ENCODE peak calls at places on chromosome 5, in eight cellular contexts. R is mammary epithelial cell; P is cardiac muscle cell; Q is fibroblast of lung; J is CD4-positive, alpha-beta T cell; B is fibroblast of mammary gland; X is CD8-positive, alpha-beta T cell; F is A549. I is an unnamed sample.

GRCh38 chr5:142568271-142568995 is 117.5 kb downstream of the FGF1 start:
- DNase-seq in Q (peak), R (no peak), J (no peak), P (peak), X (no peak), F (no peak), B (peak), I (no peak)

GRCh38 chr5:168341178-168341577 is 49.7 kb downstream of the WWC1 start:
- DNase-seq in R (peak), Q (no peak), J (no peak), F (no peak), P (no peak), X (no peak), B (no peak), I (no peak)

GRCh38 chr5:14581891-14582796 is 552 bp downstream of the OTULINL start:
- DNase-seq in R (peak), P (peak), F (peak), X (peak), B (peak), Q (peak), J (peak), I (no peak)

GRCh38 chr5:149739371-149739770 is 9.3 kb downstream of the PPARGC1B start:
- DNase-seq in P (no peak), R (no peak), B (no peak), Q (no peak), J (no peak), X (no peak), F (no peak), I (no peak)

GRCh38 chr5:135154961-135155360 is 120.9 kb upstream of the PITX1 start:
- DNase-seq in R (no peak), X (no peak), J (no peak), B (no peak), Q (no peak), P (no peak), F (no peak), I (no peak)

GRCh38 chr5:111072949-111073682 is 1.6 kb downstream of the TSLP start:
- DNase-seq in F (no peak), B (peak), P (peak), X (peak), Q (peak), R (peak), J (peak), I (no peak)

GRCh38 chr5:14476791-14477435 is 104.7 kb upstream of the OTULINL start:
- DNase-seq in P (peak), Q (peak), J (no peak), R (peak), B (peak), X (no peak), F (no peak), I (no peak)

GRCh38 chr5:11496127-11496719 is 408.0 kb downstream of the CTNND2 start:
- DNase-seq in B (no peak), F (no peak), X (no peak), P (no peak), R (peak), J (no peak), Q (no peak), I (no peak)

GRCh38 chr5:178551059-178551458 is 39.1 kb downstream of the COL23A1 start:
- DNase-seq in Q (peak), J (no peak), P (peak), X (no peak), R (no peak), F (peak), B (peak), I (peak)

GRCh38 chr5:101473483-101473882 is 570.4 kb upstream of the ST8SIA4 start:
- DNase-seq in R (peak), B (peak), Q (peak), F (no peak), X (no peak), J (no peak), P (no peak), I (no peak)

GRCh38 chr5:59640411-59640810 is 253.1 kb downstream of the PDE4D start:
- DNase-seq in J (no peak), P (no peak), B (peak), R (no peak), F (no peak), X (no peak), Q (peak), I (peak)

GRCh38 chr5:155905359-155905758 is 421.6 kb upstream of the SGCD start:
- DNase-seq in P (no peak), R (no peak), X (no peak), J (no peak), B (no peak), Q (peak), F (no peak), I (no peak)

GRCh38 chr5:67802766-67803165 is 412.8 kb upstream of the PIK3R1 start:
- DNase-seq in J (no peak), P (no peak), F (no peak), X (no peak), R (no peak), B (no peak), Q (no peak), I (no peak)

GRCh38 chr5:170603578-170604565 is 100.1 kb downstream of the KCNIP1 start:
- DNase-seq in R (peak), J (peak), X (no peak), Q (peak), B (peak), P (peak), F (peak), I (no peak)

GRCh38 chr5:95846554-95847260 is 24.2 kb upstream of the GLRX start:
- DNase-seq in Q (peak), R (peak), F (peak), J (peak), B (peak), X (peak), P (peak), I (peak)

GRCh38 chr5:176157656-176158055 is 80.6 kb upstream of the SIMC1 start:
- DNase-seq in P (peak), F (no peak), Q (peak), B (peak), J (no peak), R (peak), X (no peak), I (no peak)

GRCh38 chr5:55821731-55822512 is 29.2 kb upstream of the IL31RA start:
- DNase-seq in Q (peak), R (no peak), X (no peak), J (no peak), B (no peak), F (peak), P (peak), I (no peak)

GRCh38 chr5:79396265-79396664 is 117.7 kb downstream of the HOMER1 start:
- DNase-seq in P (peak), J (no peak), Q (peak), X (no peak), F (no peak), R (peak), B (peak), I (no peak)

GRCh38 chr5:137734962-137735530 is 843 bp downstream of the KLHL3 start:
- DNase-seq in P (peak), B (peak), J (no peak), Q (peak), R (peak), F (no peak), X (peak), I (no peak)

GRCh38 chr5:126506079-126506478 is 82.9 kb downstream of the GRAMD2B start:
- DNase-seq in Q (no peak), F (no peak), P (no peak), B (no peak), R (no peak), J (no peak), X (no peak), I (no peak)

GRCh38 chr5:35285011-35285410 is 54.7 kb upstream of the PRLR start:
- DNase-seq in J (no peak), R (no peak), X (no peak), F (no peak), B (peak), P (peak), Q (no peak), I (no peak)

GRCh38 chr5:83374547-83374946 is 97.0 kb upstream of the VCAN start:
- DNase-seq in X (no peak), B (peak), P (peak), F (no peak), Q (peak), R (no peak), J (no peak), I (no peak)

GRCh38 chr5:144941-145340 is 46.4 kb upstream of the LRRC14B start:
- DNase-seq in B (no peak), P (no peak), X (no peak), J (no peak), R (no peak), F (no peak), Q (no peak), I (no peak)

GRCh38 chr5:175894251-175894650 is 22.9 kb downstream of the CPLX2 start:
- DNase-seq in F (no peak), B (no peak), Q (no peak), P (no peak), X (no peak), J (no peak), R (no peak), I (no peak)

GRCh38 chr5:151155777-151156731 is 1.5 kb downstream of the ANXA6 start:
- DNase-seq in X (no peak), J (no peak), B (peak), Q (peak), R (no peak), F (no peak), P (peak), I (no peak)

GRCh38 chr5:22319798-22320197 is 533.3 kb downstream of the CDH12 start:
- DNase-seq in R (no peak), J (no peak), B (no peak), P (no peak), Q (no peak), F (no peak), X (no peak), I (no peak)
- TF ChIP-seq CTCF in R (no peak), J (no peak), B (no peak), P (no peak), Q (no peak), F (no peak), X (no peak), I (no peak)

GRCh38 chr5:114065942-114066341 is 295.9 kb upstream of the KCNN2 start:
- DNase-seq in X (no peak), F (no peak), R (no peak), P (no peak), J (no peak), Q (no peak), B (no peak), I (no peak)

DNA sequence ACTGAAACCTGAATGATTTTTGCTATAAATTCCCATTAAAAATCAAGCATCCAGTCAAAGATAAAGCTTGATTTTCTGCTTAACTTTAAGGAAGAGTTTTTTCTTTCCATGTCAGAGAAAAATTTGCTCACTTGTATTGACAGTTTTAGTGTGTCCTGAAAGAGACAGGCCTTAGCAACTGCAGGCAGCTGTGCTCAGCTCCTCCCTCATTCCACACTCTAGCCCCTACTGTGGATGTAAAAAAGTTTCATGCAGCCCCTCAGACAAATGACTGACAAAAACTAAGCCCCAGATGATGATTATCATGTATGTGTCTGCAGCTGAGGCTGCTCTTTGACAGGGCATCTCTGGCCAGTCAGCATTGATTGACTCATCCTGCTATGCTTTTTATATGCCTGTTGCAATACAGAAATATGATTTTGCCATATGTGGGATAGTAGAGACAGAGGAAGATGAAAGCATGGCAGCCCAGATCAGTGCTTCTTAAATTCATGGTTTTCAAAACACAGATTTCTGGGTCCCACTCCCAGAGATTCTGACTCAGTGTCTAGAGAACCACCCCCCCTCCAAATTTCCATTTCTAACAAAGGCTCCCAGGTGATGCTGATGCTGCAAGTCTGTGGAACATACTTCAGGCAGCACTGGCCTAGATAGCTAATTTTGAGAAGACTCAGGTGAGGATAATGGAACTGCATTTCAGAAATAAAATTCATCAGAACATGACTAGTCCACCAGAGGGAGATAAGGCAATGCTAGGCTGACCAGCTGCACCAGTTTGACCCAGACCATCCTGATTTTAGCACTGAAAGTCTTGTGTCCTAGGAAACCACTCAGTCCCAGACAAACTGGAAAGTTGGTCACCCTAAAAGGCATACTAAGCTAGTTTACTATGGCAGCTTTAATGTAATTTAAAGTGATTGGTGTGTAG is 298.7 kb upstream of the KCNN2 start:
- DNase-seq in J (no peak), F (no peak), Q (no peak), X (no peak), B (no peak), R (no peak), P (no peak), I (no peak)
- TF ChIP-seq CTCF in J (no peak), F (no peak), Q (no peak), X (no peak), B (no peak), R (no peak), P (no peak), I (peak)

GRCh38 chr5:32724526-32724925 is 13.4 kb downstream of the NPR3 start:
- DNase-seq in R (no peak), X (no peak), J (no peak), P (no peak), Q (no peak), F (no peak), B (no peak), I (no peak)
- TF ChIP-seq CTCF in R (no peak), X (no peak), J (no peak), P (no peak), Q (no peak), F (no peak), B (no peak), I (no peak)

GRCh38 chr5:146623657-146624056 is 107.7 kb upstream of the GPR151 start:
- DNase-seq in X (no peak), J (no peak), R (no peak), B (no peak), Q (no peak), F (no peak), P (no peak), I (no peak)
- TF ChIP-seq CTCF in X (no peak), J (no peak), R (no peak), B (no peak), Q (no peak), F (no peak), P (no peak), I (no peak)

DNA sequence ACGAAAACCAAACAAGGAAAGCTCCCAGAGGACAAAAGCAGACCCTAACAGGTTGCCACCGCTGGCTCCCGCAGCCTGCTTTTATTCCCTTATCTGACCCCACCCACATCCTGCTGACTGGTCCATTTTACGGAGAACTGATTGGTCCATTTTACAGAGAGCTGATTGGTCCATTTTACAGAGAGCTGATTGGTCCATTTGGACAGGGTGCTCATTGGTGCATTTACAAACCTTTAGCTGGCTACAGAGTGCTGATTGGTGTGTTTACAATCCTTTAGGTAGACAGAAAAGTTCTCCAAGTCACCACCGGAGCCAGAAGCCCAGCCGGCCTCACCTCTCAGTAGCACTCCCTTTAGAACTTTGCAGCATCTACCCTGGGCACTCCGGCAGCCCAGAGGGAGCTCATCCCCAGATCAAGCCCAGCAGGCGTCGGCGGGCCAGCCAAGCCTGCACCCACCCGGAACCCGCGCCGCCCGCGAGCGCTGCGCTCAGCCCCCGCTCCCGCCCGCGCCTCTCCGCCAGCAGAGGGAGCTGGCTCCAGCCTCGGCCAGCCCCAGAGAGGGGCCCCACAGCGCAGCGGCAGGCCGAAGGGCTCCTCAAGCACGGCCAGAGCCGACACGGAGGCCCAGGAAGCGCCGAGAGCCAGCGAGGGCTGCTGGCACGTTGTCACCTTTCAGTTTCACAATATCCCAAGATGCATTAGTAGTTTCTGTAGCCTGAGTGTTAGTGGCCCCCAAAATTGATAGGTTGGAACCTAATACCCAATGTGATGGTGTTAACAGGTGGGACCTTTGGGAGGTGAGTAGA is 35.3 kb upstream of the CLPTM1L start:
- DNase-seq in F (peak), X (peak), B (peak), Q (peak), P (peak), J (peak), R (peak), I (no peak)
- TF ChIP-seq CTCF in F (peak), X (peak), B (peak), Q (peak), P (peak), J (peak), R (peak), I (peak)

GRCh38 chr5:122091942-122092600 is 14.0 kb upstream of the LOX start:
- DNase-seq in J (no peak), P (peak), X (no peak), R (peak), B (peak), F (peak), Q (peak), I (no peak)
- TF ChIP-seq CTCF in J (no peak), P (peak), X (no peak), R (peak), B (peak), F (peak), Q (peak), I (peak)

I was measured in LNCaP clone FGC.